ENCODE peak calls at places on chromosomes 13 and 19, in four cellular contexts. Y is fibroblast of lung, T is colonic mucosa, S is thoracic aorta. U is an unnamed sample.

GRCh38 chr13:47594833-47595232 is 406.2 kb downstream of the SUCLA2 start:
- DNase-seq in Y (peak; percentile 7), T (no peak), S (no peak), U (no peak)

GRCh38 chr13:21033866-21034601 is 27.4 kb downstream of the LATS2 start:
- DNase-seq in Y (no peak), T (no peak), S (no peak), U (no peak)

GRCh38 chr13:41034862-41035261 is 15.7 kb upstream of the ELF1 start:
- DNase-seq in Y (no peak), T (no peak), S (no peak), U (no peak)

GRCh38 chr19:16541526-16542044 is 652 bp downstream of the CHERP start:
- DNase-seq in Y (no peak), T (no peak), S (no peak), U (no peak)

GRCh38 chr19:38134538-38135149 is 89.4 kb downstream of the DPF1 start:
- DNase-seq in Y (peak; percentile 55), T (peak; percentile 40), S (no peak), U (no peak)

GRCh38 chr19:45096700-45097099 is 3.7 kb downstream of the PPP1R37 start:
- DNase-seq in Y (no peak), T (no peak), S (no peak), U (no peak)

GRCh38 chr19:35518313-35518712 is 4.9 kb upstream of the DMKN start:
- DNase-seq in Y (peak; percentile 92), T (no peak), S (no peak), U (peak; percentile 92)

GRCh38 chr19:51524661-51525264 is 6.7 kb downstream of the SIGLEC6 start:
- DNase-seq in Y (no peak), T (no peak), S (no peak), U (no peak)

GRCh38 chr19:7869453-7869909 is 4.7 kb downstream of the PRR36 start:
- DNase-seq in Y (peak; percentile 25), T (peak; percentile 82), S (no peak), U (no peak)

GRCh38 chr13:31367410-31367809 is 167.6 kb downstream of the B3GLCT start:
- DNase-seq in Y (no peak), T (no peak), S (no peak), U (no peak)

GRCh38 chr19:19558636-19559035 is 20.6 kb downstream of the CILP2 start:
- DNase-seq in Y (no peak), T (no peak), S (no peak), U (no peak)

GRCh38 chr13:19634129-19634740 is 776 bp downstream of the MPHOSPH8 start:
- DNase-seq in Y (peak; percentile 55), T (no peak), S (no peak), U (no peak)

GRCh38 chr13:37503287-37503686 is 95.3 kb downstream of the POSTN start:
- DNase-seq in Y (no peak), T (no peak), S (no peak), U (no peak)

GRCh38 chr13:48859168-48860105 is 116.3 kb upstream of the FNDC3A start:
- DNase-seq in Y (no peak), T (peak; percentile 57), S (no peak), U (no peak)

GRCh38 chr13:66835040-66835628 is 395.0 kb downstream of the PCDH9 start:
- DNase-seq in Y (peak; percentile 58), T (peak; percentile 34), S (no peak), U (peak; percentile 1)

GRCh38 chr13:24217601-24218281 is 57.2 kb downstream of the SPATA13 start:
- DNase-seq in Y (no peak), T (peak; percentile 79), S (no peak), U (no peak)

GRCh38 chr19:54373781-54374266 is 9.1 kb upstream of the LAIR1 start:
- DNase-seq in Y (no peak), T (no peak), S (no peak), U (no peak)

GRCh38 chr19:6216996-6217751 is 62.6 kb downstream of the MLLT1 start:
- DNase-seq in Y (peak; percentile 45), T (no peak), S (no peak), U (no peak)

GRCh38 chr19:805161-805561 is 7.9 kb downstream of the PTBP1 start:
- DNase-seq in Y (no peak), T (peak; percentile 18), S (no peak), U (no peak)

GRCh38 chr19:5407356-5407755 is 47.9 kb upstream of the ZNRF4 start:
- DNase-seq in Y (peak; percentile 8), T (no peak), S (no peak), U (no peak)

GRCh38 chr19:1648156-1648925 is 4.1 kb downstream of the TCF3 start:
- DNase-seq in Y (no peak), T (no peak), S (no peak), U (no peak)

GRCh38 chr13:66513728-66514127 is 716.4 kb downstream of the PCDH9 start:
- DNase-seq in Y (peak; percentile 31), T (no peak), S (no peak), U (no peak)

GRCh38 chr13:109745702-109746101 is 40.7 kb downstream of the IRS2 start:
- DNase-seq in Y (no peak), T (no peak), S (no peak), U (no peak)

GRCh38 chr13:72168126-72168525 is 301.1 kb upstream of the DACH1 start:
- DNase-seq in Y (no peak), T (no peak), S (no peak), U (no peak)

GRCh38 chr13:71864094-71864980 is 2.7 kb downstream of the DACH1 start:
- DNase-seq in Y (peak; percentile 43), T (peak; percentile 91), S (no peak), U (no peak)

GRCh38 chr13:26784704-26785639 is 24.4 kb upstream of the GPR12 start:
- DNase-seq in Y (no peak), T (no peak), S (no peak), U (no peak)

GRCh38 chr19:11673608-11674041 is 65.1 kb downstream of the ZNF823 start:
- DNase-seq in Y (peak; percentile 73), T (peak; percentile 72), S (no peak), U (no peak)

GRCh38 chr13:81480634-81481033 is 1139.7 kb upstream of the SPRY2 start:
- DNase-seq in Y (no peak), T (no peak), S (no peak), U (no peak)

GRCh38 chr19:41688098-41688497 is at the start of gene CEACAM7:
- DNase-seq in Y (no peak), T (peak; percentile 58), S (no peak), U (no peak)

GRCh38 chr13:89496478-89496877 is 1825.3 kb downstream of the SLITRK5 start:
- DNase-seq in Y (no peak), T (no peak), S (no peak), U (no peak)

GRCh38 chr13:53201454-53202225 is 173.0 kb downstream of the OLFM4 start:
- DNase-seq in Y (no peak), T (peak; percentile 19), S (no peak), U (no peak)

GRCh38 chr13:92566767-92567166 is 659.8 kb upstream of the GPC6 start:
- DNase-seq in Y (no peak), T (no peak), S (no peak), U (no peak)

GRCh38 chr13:101567841-101568240 is 115.4 kb downstream of the ITGBL1 start:
- DNase-seq in Y (peak; percentile 37), T (no peak), S (no peak), U (no peak)

GRCh38 chr19:52923782-52924593 is 760 bp upstream of the ZNF888 start:
- DNase-seq in Y (peak; percentile 45), T (peak; percentile 76), S (peak; percentile 40), U (no peak)

GRCh38 chr13:100396771-100397170 is 191.8 kb downstream of the GGACT start:
- DNase-seq in Y (no peak), T (no peak), S (no peak), U (no peak)
- TF ChIP-seq CTCF in Y (no peak), T (no peak), S (no peak), U (no peak)

DNA sequence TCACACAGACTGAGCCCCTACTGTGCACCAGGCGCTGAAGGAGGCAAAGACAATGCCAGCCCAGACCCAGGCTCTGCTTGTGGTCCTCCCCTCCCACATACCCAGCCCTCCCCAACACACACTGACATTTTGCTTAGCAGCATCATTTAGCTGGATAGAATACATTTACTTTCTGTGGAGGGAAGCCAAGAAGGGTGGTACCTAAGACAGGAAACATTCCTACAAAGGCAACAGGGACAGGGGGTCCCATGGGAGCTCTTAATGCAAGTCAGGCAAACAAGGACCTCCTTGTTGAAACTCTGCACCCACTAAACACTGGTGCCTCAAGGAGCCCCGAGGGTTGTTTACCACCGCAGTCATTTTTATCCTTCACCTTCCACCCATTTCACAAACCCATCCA is 77.0 kb upstream of the ZNF507 start:
- DNase-seq in Y (no peak), T (no peak), S (no peak), U (no peak)
- H3K4me3 ChIP-seq in Y (no peak overlapping the region), T (no peak overlapping the region), S (no peak overlapping the region), U (no peak overlapping the region)

DNA sequence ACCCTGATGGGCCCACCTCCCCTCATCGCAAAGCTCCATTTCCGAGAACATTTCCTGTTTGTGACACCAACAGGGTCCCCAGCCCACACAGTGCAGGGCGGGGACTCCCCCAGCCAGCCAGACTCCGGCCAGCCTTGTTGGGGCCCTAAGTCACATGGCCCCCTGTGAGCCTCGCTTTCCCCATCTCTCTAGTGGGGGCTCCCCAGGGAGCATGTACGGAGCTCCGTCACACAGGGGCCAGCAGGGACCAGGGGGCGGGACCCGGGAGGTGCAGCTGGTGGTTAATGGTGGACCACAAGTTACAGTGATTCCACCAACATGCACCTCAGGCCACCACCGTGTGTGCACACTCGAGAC is 1.7 kb downstream of the TBXA2R start:
- DNase-seq in Y (no peak), T (no peak), S (no peak), U (no peak)
- H3K27ac ChIP-seq in Y (no peak overlapping the region), T (no peak overlapping the region), S (peak overlapping the region; percentile 98), U (no peak overlapping the region)

GRCh38 chr13:28138012-28138755 is at the start of gene PAN3:
- DNase-seq in Y (peak; percentile 92), T (peak; percentile 96), S (peak; percentile 79), U (peak; percentile 74)
- TF ChIP-seq CTCF in Y (peak; percentile 21), T (no peak), S (no peak), U (peak; percentile 3)

GRCh38 chr13:69425235-69425634 is 682.4 kb upstream of the ATXN8OS start:
- DNase-seq in Y (no peak), T (no peak), S (no peak), U (no peak)
- H3K4me3 ChIP-seq in Y (no peak overlapping the region), T (no peak overlapping the region), S (no peak overlapping the region), U (no peak overlapping the region)

DNA sequence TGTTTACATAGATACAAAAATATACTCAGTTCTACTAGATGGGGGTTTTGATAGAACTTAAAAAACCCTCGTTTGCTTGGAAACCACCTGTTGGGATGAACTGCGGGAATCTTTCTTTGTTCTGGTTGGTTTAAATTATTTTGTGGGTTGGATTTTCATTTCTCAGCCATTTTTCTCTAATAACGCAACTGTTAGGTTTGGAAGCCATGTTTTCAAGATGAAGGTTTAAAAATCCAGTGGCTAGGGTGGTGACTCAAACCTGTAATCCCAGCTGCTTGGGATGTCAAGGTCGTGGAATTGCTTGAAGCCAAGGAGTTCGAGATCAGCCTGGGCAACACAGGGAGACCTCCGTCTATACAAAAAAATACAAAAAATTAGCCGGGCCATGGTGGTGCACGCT is 1.6 kb downstream of the URI1 start:
- DNase-seq in Y (no peak), T (no peak), S (no peak), U (no peak)
- H3K27ac ChIP-seq in Y (no peak overlapping the region), T (no peak overlapping the region), S (no peak overlapping the region), U (no peak overlapping the region)